ENCODE peak calls at places on chromosomes 3 and 15, in eight cellular contexts. W, J, T, C, F, S, O and H are unnamed samples. For H3K4me1, the result is how much of the 10 kb centered on the place peaks cover.

GRCh38 chr3:31277582-31277981 is 255.1 kb upstream of the STT3B start:
- DNase-seq in O (no peak), S (no peak), W (no peak), T (no peak), C (no peak), J (no peak), F (no peak), H (no peak)

GRCh38 chr15:40353697-40354096 is 2.9 kb downstream of the PHGR1 start:
- DNase-seq in O (no peak), F (no peak), T (no peak), C (no peak), W (peak), J (no peak), S (peak), H (no peak)

GRCh38 chr3:186996356-186996755 is 66.0 kb downstream of the ST6GAL1 start:
- DNase-seq in O (no peak), T (no peak), J (no peak), C (no peak), F (no peak), W (no peak), S (no peak), H (no peak)

GRCh38 chr3:6449099-6449498 is 411.8 kb upstream of the GRM7 start:
- DNase-seq in T (no peak), O (no peak), F (no peak), J (no peak), C (no peak), S (no peak), W (no peak), H (no peak)

GRCh38 chr3:194134231-194134756 is 1.7 kb upstream of the HES1 start:
- DNase-seq in J (no peak), S (peak), W (no peak), F (no peak), T (peak), C (peak), O (peak), H (peak)

GRCh38 chr15:79372428-79372827 is 59.7 kb upstream of the MINAR1 start:
- DNase-seq in T (no peak), S (no peak), W (no peak), O (no peak), J (no peak), F (no peak), C (no peak), H (no peak)

GRCh38 chr15:77969055-77969454 is 108.5 kb downstream of the TBC1D2B start:
- DNase-seq in F (no peak), W (no peak), S (no peak), C (no peak), T (no peak), O (no peak), J (no peak), H (no peak)

GRCh38 chr3:177211503-177212277 is 14.4 kb upstream of the TBL1XR1 start:
- DNase-seq in F (peak), C (no peak), O (no peak), J (no peak), S (peak), W (no peak), T (no peak), H (no peak)

GRCh38 chr3:114411811-114412803 is 118.3 kb downstream of the TIGIT start:
- DNase-seq in J (no peak), F (peak), C (no peak), O (no peak), W (no peak), S (no peak), T (peak), H (no peak)

GRCh38 chr3:177146646-177147045 is 50.6 kb downstream of the TBL1XR1 start:
- DNase-seq in O (no peak), C (no peak), F (no peak), T (no peak), W (no peak), J (no peak), S (no peak), H (no peak)

GRCh38 chr3:49131040-49131439 is 1.8 kb downstream of the LAMB2 start:
- DNase-seq in W (no peak), S (no peak), C (no peak), O (no peak), F (no peak), T (no peak), J (no peak), H (no peak)

GRCh38 chr15:52100807-52101206 is 11.8 kb downstream of the BCL2L10 start:
- DNase-seq in S (peak), T (peak), J (peak), O (peak), C (peak), W (peak), F (peak), H (no peak)

GRCh38 chr15:68655686-68656437 is 77.1 kb downstream of the CORO2B start:
- DNase-seq in T (no peak), O (no peak), C (no peak), F (no peak), W (no peak), S (no peak), J (peak), H (no peak)

GRCh38 chr15:77821188-77821958 is 188.7 kb upstream of the LINGO1 start:
- DNase-seq in C (peak), S (peak), J (no peak), W (no peak), T (no peak), O (no peak), F (peak), H (peak)

GRCh38 chr3:120126016-120126415 is 31.8 kb upstream of the GSK3B start:
- DNase-seq in C (no peak), T (no peak), J (no peak), S (no peak), F (no peak), O (no peak), W (no peak), H (no peak)

GRCh38 chr3:106609666-106610301 is 741.0 kb upstream of the CBLB start:
- DNase-seq in O (peak), S (peak), C (no peak), T (no peak), F (peak), W (no peak), J (peak), H (peak)

GRCh38 chr3:189664311-189664710 is 33.1 kb downstream of the TP63 start:
- DNase-seq in W (no peak), F (peak), T (peak), J (no peak), O (no peak), S (no peak), C (no peak), H (no peak)

GRCh38 chr3:47611577-47611976 is 32.9 kb upstream of the CSPG5 start:
- DNase-seq in C (no peak), W (no peak), S (no peak), T (no peak), F (no peak), O (no peak), J (no peak), H (no peak)

GRCh38 chr15:93823971-93824866 is 407.1 kb upstream of the MCTP2 start:
- DNase-seq in T (no peak), F (no peak), O (no peak), J (no peak), C (no peak), W (no peak), S (no peak), H (no peak)

GRCh38 chr15:50009634-50010033 is 109.4 kb downstream of the ATP8B4 start:
- DNase-seq in W (no peak), C (no peak), J (no peak), O (no peak), T (no peak), S (no peak), F (no peak), H (no peak)
- H3K4me3 ChIP-seq in W (no peak), C (no peak), J (no peak), O (no peak), T (no peak), S (no peak), F (no peak), H (no peak)

GRCh38 chr3:111910806-111911205 is 51.7 kb downstream of the PHLDB2 start:
- DNase-seq in F (no peak), W (no peak), T (no peak), S (no peak), J (no peak), O (no peak), C (no peak), H (no peak)

GRCh38 chr3:111911446-111911845 is 52.4 kb downstream of the PHLDB2 start:
- DNase-seq in S (no peak), O (no peak), T (no peak), C (no peak), W (no peak), J (no peak), F (no peak), H (no peak)

GRCh38 chr3:111915905-111916304 is 56.8 kb downstream of the PHLDB2 start:
- DNase-seq in C (no peak), T (no peak), F (no peak), S (no peak), O (no peak), W (no peak), J (no peak), H (no peak)

GRCh38 chr3:111917300-111917699 is 58.2 kb downstream of the PHLDB2 start:
- DNase-seq in W (no peak), C (no peak), J (no peak), O (no peak), F (peak), S (no peak), T (no peak), H (no peak)

GRCh38 chr3:111913163-111913763 is 54.2 kb downstream of the PHLDB2 start:
- DNase-seq in W (no peak), O (no peak), S (no peak), F (no peak), J (no peak), T (no peak), C (no peak), H (no peak)
- H3K4me1 ChIP-seq in W (under half), O (under half), S (under half), F (half or more), J (under half), T (under half), C (half or more), H (under half)

DNA sequence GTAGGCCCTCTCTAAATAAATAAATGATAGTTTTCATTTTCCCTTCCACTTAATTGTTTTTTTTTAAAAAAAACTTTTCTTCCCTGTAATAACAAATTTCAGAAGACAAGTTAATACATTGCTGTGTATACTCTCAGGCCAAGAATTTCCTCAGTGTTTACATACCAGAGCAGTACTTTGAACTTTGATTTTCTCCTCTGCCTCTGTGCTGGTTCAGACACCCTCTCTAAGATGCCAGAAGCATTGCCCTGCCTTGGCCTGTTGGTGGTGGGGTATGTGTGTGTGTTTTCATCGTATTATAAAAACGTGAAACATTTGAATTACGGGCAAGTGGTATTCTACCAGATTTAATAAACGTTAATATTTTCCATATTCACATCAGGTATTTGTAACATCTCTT is 70.1 kb downstream of the SMAD3 start:
- DNase-seq in F (peak), J (peak), W (no peak), S (no peak), T (no peak), O (no peak), C (no peak), H (peak)
- H3K4me3 ChIP-seq in F (peak), J (no peak), W (no peak), S (no peak), T (no peak), O (no peak), C (no peak), H (no peak)

GRCh38 chr3:127544806-127545545 is 45.6 kb downstream of the TPRA1 start:
- DNase-seq in S (no peak), W (no peak), O (no peak), F (no peak), T (no peak), J (no peak), C (no peak), H (no peak)
- H3K4me1 ChIP-seq in S (half or more), W (under half), O (under half), F (under half), T (under half), J (under half), C (under half), H (under half)

GRCh38 chr15:29822685-29823459 is 604 bp upstream of the TJP1 start:
- DNase-seq in F (peak), C (peak), W (peak), J (peak), O (peak), T (peak), S (peak), H (peak)

GRCh38 chr15:29819979-29820801 is 2.1 kb downstream of the TJP1 start:
- DNase-seq in J (no peak), O (no peak), T (no peak), C (no peak), S (no peak), W (no peak), F (no peak), H (no peak)

GRCh38 chr15:29822100-29822684 is at the start of gene TJP1:
- DNase-seq in J (peak), F (peak), S (peak), T (peak), O (peak), C (peak), W (peak), H (peak)

GRCh38 chr15:29820802-29821160 is 1.5 kb downstream of the TJP1 start:
- DNase-seq in O (no peak), C (no peak), J (no peak), W (no peak), S (no peak), F (no peak), T (no peak), H (no peak)

GRCh38 chr15:29821416-29822099 is 710 bp downstream of the TJP1 start:
- DNase-seq in T (peak), S (peak), J (peak), F (peak), C (peak), O (peak), W (peak), H (peak)
- H3K4me3 ChIP-seq in T (peak), S (peak), J (peak), F (peak), C (peak), O (peak), W (peak), H (peak)

GRCh38 chr3:43764012-43764411 is 73.3 kb downstream of the ABHD5 start:
- DNase-seq in S (no peak), T (no peak), O (no peak), C (no peak), W (no peak), F (no peak), J (no peak), H (no peak)
- H3K4me1 ChIP-seq in S (under half), T (under half), O (under half), C (under half), W (under half), F (under half), J (under half), H (under half)